ENCODE peak calls at places on chromosomes 11 and 22, in seven cellular contexts. One of them, this sample, is unnamed.

GRCh38 chr22:25661067-25661466 is 80.9 kb upstream of the MYO18B start:
- DNase-seq in body of pancreas: no peak
- DNase-seq in CD8-positive, alpha-beta memory T cell: no peak
- DNase-seq in neural progenitor cell: no peak
- DNase-seq in MM.1S: no peak
- DNase-seq in ovary: no peak
- DNase-seq in CD8-positive, alpha-beta T cell: no peak
- DNase-seq in this sample: no peak

GRCh38 chr11:66686100-66686785 is 8.6 kb upstream of the RBM4B start:
- DNase-seq in CD8-positive, alpha-beta T cell: no peak
- DNase-seq in MM.1S: no peak
- DNase-seq in CD8-positive, alpha-beta memory T cell: no peak
- DNase-seq in body of pancreas: no peak
- DNase-seq in neural progenitor cell: no peak
- DNase-seq in ovary: no peak
- DNase-seq in this sample: no peak

GRCh38 chr11:124077266-124077665 is 36.1 kb upstream of the OR10G7 start:
- DNase-seq in neural progenitor cell: no peak
- DNase-seq in CD8-positive, alpha-beta T cell: no peak
- DNase-seq in CD8-positive, alpha-beta memory T cell: no peak
- DNase-seq in MM.1S: no peak
- DNase-seq in ovary: no peak
- DNase-seq in body of pancreas: no peak
- DNase-seq in this sample: no peak

GRCh38 chr11:33461726-33462125 is 204.5 kb downstream of the HIPK3 start:
- DNase-seq in MM.1S: no peak
- DNase-seq in body of pancreas: no peak
- DNase-seq in CD8-positive, alpha-beta T cell: no peak
- DNase-seq in ovary: no peak
- DNase-seq in neural progenitor cell: no peak
- DNase-seq in CD8-positive, alpha-beta memory T cell: no peak
- DNase-seq in this sample: no peak

GRCh38 chr11:122721964-122722266 is 66.4 kb downstream of the UBASH3B start:
- DNase-seq in CD8-positive, alpha-beta T cell: peak
- DNase-seq in CD8-positive, alpha-beta memory T cell: peak
- DNase-seq in MM.1S: no peak
- DNase-seq in ovary: no peak
- DNase-seq in neural progenitor cell: no peak
- DNase-seq in body of pancreas: no peak
- DNase-seq in this sample: no peak

GRCh38 chr22:39522567-39523300 is 2.4 kb downstream of the ATF4 start:
- DNase-seq in ovary: no peak
- DNase-seq in CD8-positive, alpha-beta memory T cell: no peak
- DNase-seq in CD8-positive, alpha-beta T cell: no peak
- DNase-seq in neural progenitor cell: peak
- DNase-seq in body of pancreas: peak
- DNase-seq in MM.1S: no peak
- DNase-seq in this sample: no peak

GRCh38 chr22:33883961-33884808 is 36.1 kb downstream of the LARGE1 start:
- DNase-seq in CD8-positive, alpha-beta memory T cell: no peak
- DNase-seq in MM.1S: no peak
- DNase-seq in CD8-positive, alpha-beta T cell: no peak
- DNase-seq in neural progenitor cell: peak
- DNase-seq in body of pancreas: no peak
- DNase-seq in ovary: no peak
- DNase-seq in this sample: no peak

GRCh38 chr11:134272381-134273316 is 3.5 kb upstream of the GLB1L3 start:
- DNase-seq in neural progenitor cell: peak
- DNase-seq in ovary: no peak
- DNase-seq in CD8-positive, alpha-beta memory T cell: no peak
- DNase-seq in CD8-positive, alpha-beta T cell: no peak
- DNase-seq in MM.1S: no peak
- DNase-seq in body of pancreas: no peak
- DNase-seq in this sample: no peak

GRCh38 chr11:59899532-59899931 is 20.9 kb downstream of the OOSP3 start:
- DNase-seq in CD8-positive, alpha-beta memory T cell: no peak
- DNase-seq in body of pancreas: no peak
- DNase-seq in ovary: no peak
- DNase-seq in MM.1S: no peak
- DNase-seq in neural progenitor cell: no peak
- DNase-seq in CD8-positive, alpha-beta T cell: no peak
- DNase-seq in this sample: no peak

GRCh38 chr11:10329935-10330334 is 25.1 kb downstream of the ADM start:
- DNase-seq in CD8-positive, alpha-beta T cell: no peak
- DNase-seq in ovary: no peak
- DNase-seq in CD8-positive, alpha-beta memory T cell: no peak
- DNase-seq in MM.1S: no peak
- DNase-seq in body of pancreas: no peak
- DNase-seq in neural progenitor cell: no peak
- DNase-seq in this sample: no peak

GRCh38 chr11:12643029-12643428 is 31.2 kb upstream of the TEAD1 start:
- DNase-seq in MM.1S: no peak
- DNase-seq in body of pancreas: no peak
- DNase-seq in CD8-positive, alpha-beta memory T cell: no peak
- DNase-seq in ovary: no peak
- DNase-seq in CD8-positive, alpha-beta T cell: no peak
- DNase-seq in neural progenitor cell: no peak
- DNase-seq in this sample: no peak

GRCh38 chr11:64599698-64600211 is 8.7 kb downstream of the SLC22A12 start:
- DNase-seq in MM.1S: no peak
- DNase-seq in CD8-positive, alpha-beta memory T cell: no peak
- DNase-seq in neural progenitor cell: no peak
- DNase-seq in CD8-positive, alpha-beta T cell: no peak
- DNase-seq in ovary: peak
- DNase-seq in body of pancreas: no peak
- DNase-seq in this sample: no peak

GRCh38 chr22:34878996-34879395 is 187.0 kb upstream of the ISX start:
- DNase-seq in body of pancreas: no peak
- DNase-seq in CD8-positive, alpha-beta T cell: no peak
- DNase-seq in neural progenitor cell: no peak
- DNase-seq in CD8-positive, alpha-beta memory T cell: no peak
- DNase-seq in MM.1S: no peak
- DNase-seq in ovary: no peak
- DNase-seq in this sample: no peak

GRCh38 chr11:36500315-36500721 is 9.8 kb downstream of the TRAF6 start:
- DNase-seq in body of pancreas: no peak
- DNase-seq in neural progenitor cell: peak
- DNase-seq in ovary: no peak
- DNase-seq in CD8-positive, alpha-beta T cell: no peak
- DNase-seq in CD8-positive, alpha-beta memory T cell: no peak
- DNase-seq in MM.1S: peak
- DNase-seq in this sample: no peak

GRCh38 chr11:19370100-19370861 is 129.5 kb upstream of the E2F8 start:
- DNase-seq in neural progenitor cell: no peak
- DNase-seq in MM.1S: no peak
- DNase-seq in body of pancreas: peak
- DNase-seq in CD8-positive, alpha-beta memory T cell: no peak
- DNase-seq in ovary: no peak
- DNase-seq in CD8-positive, alpha-beta T cell: no peak
- DNase-seq in this sample: no peak

GRCh38 chr11:62555464-62556092 is 9.0 kb upstream of the AHNAK start:
- DNase-seq in MM.1S: peak
- DNase-seq in neural progenitor cell: peak
- DNase-seq in CD8-positive, alpha-beta T cell: peak
- DNase-seq in CD8-positive, alpha-beta memory T cell: peak
- DNase-seq in ovary: no peak
- DNase-seq in body of pancreas: no peak
- DNase-seq in this sample: no peak

GRCh38 chr11:110435780-110436717 is 6.3 kb downstream of the FDX1 start:
- DNase-seq in neural progenitor cell: no peak
- DNase-seq in MM.1S: no peak
- DNase-seq in ovary: no peak
- DNase-seq in CD8-positive, alpha-beta memory T cell: no peak
- DNase-seq in CD8-positive, alpha-beta T cell: no peak
- DNase-seq in body of pancreas: no peak
- DNase-seq in this sample: no peak

DNA sequence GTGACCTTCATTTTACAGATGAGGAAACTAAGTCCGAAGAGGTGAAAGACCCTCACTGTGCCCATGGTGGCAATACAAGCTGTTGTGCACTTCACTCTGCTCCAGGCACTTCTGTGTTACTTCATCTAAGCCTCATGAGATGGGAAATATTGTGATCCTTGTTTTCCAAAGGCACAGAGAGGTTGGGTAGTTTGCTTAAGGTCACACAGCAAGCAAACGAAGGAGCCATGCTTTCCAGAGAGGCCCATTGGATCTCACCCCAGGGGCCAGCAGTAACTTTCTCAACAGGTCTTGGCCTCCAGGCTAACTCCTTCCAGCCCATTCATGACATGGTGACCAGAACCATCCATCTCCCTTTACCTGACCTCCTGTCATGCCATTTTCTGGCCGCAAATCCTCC is 332.8 kb downstream of the MN1 start:
- DNase-seq in MM.1S: no peak
- DNase-seq in body of pancreas: no peak
- DNase-seq in CD8-positive, alpha-beta memory T cell: no peak
- DNase-seq in ovary: no peak
- DNase-seq in CD8-positive, alpha-beta T cell: no peak
- DNase-seq in neural progenitor cell: no peak
- DNase-seq in this sample: no peak
- H3K27ac ChIP-seq in MM.1S: no peak
- H3K27ac ChIP-seq in body of pancreas: no peak
- H3K27ac ChIP-seq in CD8-positive, alpha-beta memory T cell: no peak
- H3K27ac ChIP-seq in ovary: no peak
- H3K27ac ChIP-seq in CD8-positive, alpha-beta T cell: no peak
- H3K27ac ChIP-seq in neural progenitor cell: no peak
- H3K27ac ChIP-seq in this sample: no peak

DNA sequence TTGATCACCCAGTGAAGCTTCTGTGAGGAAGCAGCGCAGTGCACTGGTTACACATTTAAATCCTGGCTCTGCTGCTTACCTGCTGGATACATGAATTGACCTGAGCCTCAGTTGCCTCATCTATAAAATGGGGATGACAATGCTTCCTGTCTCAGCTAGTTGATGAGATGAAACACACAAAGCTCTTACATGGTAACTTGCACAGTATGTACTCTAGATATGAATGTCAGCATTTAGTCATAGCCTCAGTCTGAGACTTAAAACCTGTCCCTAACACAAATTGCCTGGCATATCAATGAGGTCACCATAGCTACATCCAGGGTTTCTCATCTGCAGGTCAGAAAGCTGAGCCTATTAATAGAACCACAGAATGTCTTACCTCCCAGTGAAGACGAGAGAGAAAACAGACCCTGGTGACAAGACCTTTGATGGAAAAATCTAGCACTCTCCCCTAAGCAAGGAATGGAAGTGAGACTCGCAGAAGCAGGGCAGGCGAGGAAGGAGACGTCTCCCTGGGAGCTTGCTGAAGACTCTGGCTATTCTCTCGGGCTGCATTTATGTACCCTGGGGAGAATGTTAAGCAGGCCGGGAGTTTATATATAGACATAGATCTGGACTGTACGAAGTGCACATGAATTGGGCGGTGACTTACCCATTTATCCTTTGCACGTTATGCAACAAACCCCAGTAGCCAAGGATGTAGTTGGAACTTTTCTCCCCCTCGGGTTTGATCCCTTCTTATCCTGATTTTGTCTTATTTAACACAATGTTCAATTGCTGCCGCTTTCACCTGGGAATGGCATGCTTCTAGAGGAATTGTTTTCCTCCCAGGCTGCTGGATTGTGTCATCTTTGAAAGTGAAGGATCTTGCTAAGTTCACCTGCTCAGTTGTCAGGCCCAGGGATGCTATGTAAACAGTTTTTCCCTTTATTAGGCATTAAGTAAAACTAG is 18.0 kb downstream of the SDHAF2 start:
- DNase-seq in MM.1S: no peak
- DNase-seq in neural progenitor cell: no peak
- DNase-seq in CD8-positive, alpha-beta T cell: no peak
- DNase-seq in CD8-positive, alpha-beta memory T cell: no peak
- DNase-seq in body of pancreas: no peak
- DNase-seq in ovary: no peak
- DNase-seq in this sample: no peak
- H3K27ac ChIP-seq in MM.1S: no peak
- H3K27ac ChIP-seq in neural progenitor cell: no peak
- H3K27ac ChIP-seq in CD8-positive, alpha-beta T cell: no peak
- H3K27ac ChIP-seq in CD8-positive, alpha-beta memory T cell: no peak
- H3K27ac ChIP-seq in body of pancreas: no peak
- H3K27ac ChIP-seq in ovary: no peak
- H3K27ac ChIP-seq in this sample: no peak

GRCh38 chr22:49826603-49827306 is 918 bp downstream of the BRD1 start:
- DNase-seq in CD8-positive, alpha-beta T cell: peak
- DNase-seq in neural progenitor cell: peak
- DNase-seq in CD8-positive, alpha-beta memory T cell: peak
- DNase-seq in MM.1S: peak
- DNase-seq in ovary: peak
- DNase-seq in body of pancreas: peak
- DNase-seq in this sample: no peak

GRCh38 chr22:49827307-49827852 is 293 bp downstream of the BRD1 start:
- DNase-seq in neural progenitor cell: peak
- DNase-seq in ovary: no peak
- DNase-seq in MM.1S: peak
- DNase-seq in CD8-positive, alpha-beta memory T cell: no peak
- DNase-seq in body of pancreas: no peak
- DNase-seq in CD8-positive, alpha-beta T cell: peak
- DNase-seq in this sample: no peak

GRCh38 chr22:49828599-49828965 is 909 bp upstream of the BRD1 start:
- DNase-seq in CD8-positive, alpha-beta memory T cell: no peak
- DNase-seq in body of pancreas: no peak
- DNase-seq in ovary: no peak
- DNase-seq in MM.1S: no peak
- DNase-seq in neural progenitor cell: no peak
- DNase-seq in CD8-positive, alpha-beta T cell: no peak
- DNase-seq in this sample: no peak

GRCh38 chr22:49829044-49829719 is 1.5 kb upstream of the BRD1 start:
- DNase-seq in CD8-positive, alpha-beta T cell: no peak
- DNase-seq in MM.1S: no peak
- DNase-seq in CD8-positive, alpha-beta memory T cell: no peak
- DNase-seq in body of pancreas: no peak
- DNase-seq in neural progenitor cell: no peak
- DNase-seq in ovary: no peak
- DNase-seq in this sample: no peak

GRCh38 chr22:49827853-49828598 is at the start of gene BRD1:
- DNase-seq in neural progenitor cell: peak
- DNase-seq in CD8-positive, alpha-beta memory T cell: peak
- DNase-seq in CD8-positive, alpha-beta T cell: peak
- DNase-seq in MM.1S: peak
- DNase-seq in body of pancreas: peak
- DNase-seq in ovary: peak
- DNase-seq in this sample: no peak
- H3K27ac ChIP-seq in neural progenitor cell: no peak
- H3K27ac ChIP-seq in CD8-positive, alpha-beta memory T cell: peak
- H3K27ac ChIP-seq in CD8-positive, alpha-beta T cell: peak
- H3K27ac ChIP-seq in MM.1S: no peak
- H3K27ac ChIP-seq in body of pancreas: peak
- H3K27ac ChIP-seq in ovary: peak
- H3K27ac ChIP-seq in this sample: peak

DNA sequence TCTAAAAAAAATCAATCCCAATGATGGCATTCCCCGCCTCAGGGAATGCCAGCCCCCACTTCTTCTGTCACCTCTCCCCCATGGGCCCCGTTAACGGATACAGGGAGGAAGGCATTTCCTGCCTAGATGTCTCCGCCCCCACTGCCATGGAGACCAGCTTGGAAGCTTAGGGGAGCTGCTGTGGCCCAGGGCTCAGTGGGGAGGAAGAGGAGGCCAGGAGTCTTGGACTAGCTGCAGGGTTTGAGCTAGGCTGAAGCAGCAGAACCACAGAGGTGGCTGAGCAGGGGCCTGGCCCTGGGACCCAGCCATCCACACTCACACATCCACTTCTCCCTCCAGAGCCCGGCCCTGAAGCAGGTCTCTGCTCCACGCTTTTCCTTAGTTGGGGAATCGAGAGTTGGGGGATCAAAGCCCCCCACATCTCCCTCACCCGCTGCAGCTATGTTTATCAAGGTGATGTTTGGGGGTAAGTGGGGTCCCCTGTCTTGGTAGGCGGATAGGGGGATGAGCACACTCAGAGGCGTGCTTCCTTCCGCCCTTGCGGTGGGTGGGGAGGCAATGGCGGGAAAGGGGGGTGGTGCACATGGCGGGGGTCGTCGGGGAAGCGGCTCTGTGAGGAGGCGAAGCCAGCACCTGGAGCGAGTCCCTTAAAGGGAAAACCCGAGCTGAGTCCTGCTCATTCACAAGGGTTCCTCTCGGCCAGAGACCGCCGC is at the start of gene C22orf15:
- DNase-seq in CD8-positive, alpha-beta memory T cell: peak
- DNase-seq in CD8-positive, alpha-beta T cell: peak
- DNase-seq in neural progenitor cell: peak
- DNase-seq in MM.1S: no peak
- DNase-seq in body of pancreas: no peak
- DNase-seq in ovary: no peak
- DNase-seq in this sample: no peak
- H3K27ac ChIP-seq in CD8-positive, alpha-beta memory T cell: no peak
- H3K27ac ChIP-seq in CD8-positive, alpha-beta T cell: peak
- H3K27ac ChIP-seq in neural progenitor cell: no peak
- H3K27ac ChIP-seq in MM.1S: no peak
- H3K27ac ChIP-seq in body of pancreas: no peak
- H3K27ac ChIP-seq in ovary: no peak
- H3K27ac ChIP-seq in this sample: no peak